ENCODE peak calls at places on chromosomes 13 and 19, in five cellular contexts. K is uterus, I is brain microvascular endothelial cell, F is psoas muscle, C is MM.1S. Y is an unnamed sample.

GRCh38 chr13:50400035-50400726 is 384.9 kb downstream of the KCNRG start:
- DNase-seq in K (peak; percentile 42), I (no peak), F (peak; percentile 31), C (peak; percentile 14), Y (no peak)

GRCh38 chr13:33441015-33441414 is 155.5 kb upstream of the STARD13 start:
- DNase-seq in K (no peak), I (no peak), F (no peak), C (no peak), Y (no peak)

GRCh38 chr19:7540761-7541480 is 5.4 kb downstream of the PNPLA6 start:
- DNase-seq in K (no peak), I (no peak), F (no peak), C (no peak), Y (no peak)

GRCh38 chr13:80612804-80613203 is 271.9 kb upstream of the SPRY2 start:
- DNase-seq in K (no peak), I (no peak), F (no peak), C (no peak), Y (no peak)

GRCh38 chr19:11196406-11197287 is 698 bp downstream of the KANK2 start:
- DNase-seq in K (peak; percentile 67), I (no peak), F (peak; percentile 55), C (no peak), Y (no peak)

GRCh38 chr13:71252191-71252704 is 614.8 kb downstream of the DACH1 start:
- DNase-seq in K (no peak), I (no peak), F (no peak), C (no peak), Y (no peak)

GRCh38 chr13:108980237-108980636 is 350.8 kb downstream of the MYO16 start:
- DNase-seq in K (no peak), I (no peak), F (no peak), C (no peak), Y (no peak)

GRCh38 chr19:55232284-55232597 is 3.7 kb upstream of the TMEM86B start:
- DNase-seq in K (no peak), I (no peak), F (no peak), C (no peak), Y (no peak)

GRCh38 chr13:29532136-29532535 is 63.4 kb downstream of the SLC7A1 start:
- DNase-seq in K (no peak), I (no peak), F (no peak), C (no peak), Y (no peak)

GRCh38 chr13:105591308-105591707 is 944.2 kb downstream of the EFNB2 start:
- DNase-seq in K (no peak), I (no peak), F (no peak), C (no peak), Y (no peak)

GRCh38 chr19:18338471-18339001 is 1.9 kb upstream of the PGPEP1 start:
- DNase-seq in K (no peak), I (no peak), F (no peak), C (no peak), Y (no peak)

GRCh38 chr13:39767791-39768564 is 112.5 kb downstream of the COG6 start:
- DNase-seq in K (no peak), I (no peak), F (no peak), C (no peak), Y (no peak)

GRCh38 chr13:43573787-43574562 is 212.8 kb downstream of the ENOX1 start:
- DNase-seq in K (no peak), I (no peak), F (no peak), C (no peak), Y (no peak)

GRCh38 chr13:80341771-80342271 is 895 bp upstream of the SPRY2 start:
- DNase-seq in K (peak; percentile 45), I (peak; percentile 40), F (peak; percentile 61), C (no peak), Y (peak; percentile 67)

GRCh38 chr13:106528711-106529414 is 6.6 kb downstream of the EFNB2 start:
- DNase-seq in K (no peak), I (no peak), F (no peak), C (no peak), Y (no peak)

GRCh38 chr19:56543776-56544175 is 5.0 kb downstream of the ZFP28 start:
- DNase-seq in K (no peak), I (no peak), F (no peak), C (no peak), Y (no peak)

GRCh38 chr13:101390461-101390860 is 25.8 kb downstream of the NALCN start:
- DNase-seq in K (no peak), I (no peak), F (no peak), C (no peak), Y (no peak)

DNA sequence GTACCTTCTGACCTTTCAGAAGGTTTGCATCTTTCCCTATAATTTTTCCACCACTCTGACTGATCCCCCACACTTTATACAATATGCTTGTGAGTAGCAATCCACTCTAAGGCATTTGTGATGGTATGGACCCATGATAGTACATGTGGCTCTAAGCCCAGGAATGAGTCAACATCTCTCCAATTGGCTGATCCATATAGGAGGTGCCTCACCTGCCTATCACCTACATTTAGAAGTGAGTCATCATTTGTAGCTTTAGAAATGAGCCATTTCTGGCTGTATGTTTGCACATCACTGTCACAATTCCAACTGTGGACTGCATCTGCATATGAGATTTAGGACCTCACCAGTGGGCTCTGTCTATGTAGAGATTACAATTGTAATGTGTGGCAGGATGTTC is 133.1 kb upstream of the ZNF91 start:
- DNase-seq in K (no peak), I (no peak), F (no peak), C (no peak), Y (no peak)
- H3K36me3 ChIP-seq in K (no peaks in the 10 kb centered on the region), I (no peaks in the 10 kb centered on the region), F (no peaks in the 10 kb centered on the region), C (no peaks in the 10 kb centered on the region), Y (no peaks in the 10 kb centered on the region)

GRCh38 chr19:14053032-14053431 is 8.8 kb downstream of the PALM3 start:
- DNase-seq in K (no peak), I (no peak), F (no peak), C (no peak), Y (no peak)
- TF ChIP-seq CTCF in K (no peak), I (no peak), F (no peak), C (no peak), Y (no peak)

DNA sequence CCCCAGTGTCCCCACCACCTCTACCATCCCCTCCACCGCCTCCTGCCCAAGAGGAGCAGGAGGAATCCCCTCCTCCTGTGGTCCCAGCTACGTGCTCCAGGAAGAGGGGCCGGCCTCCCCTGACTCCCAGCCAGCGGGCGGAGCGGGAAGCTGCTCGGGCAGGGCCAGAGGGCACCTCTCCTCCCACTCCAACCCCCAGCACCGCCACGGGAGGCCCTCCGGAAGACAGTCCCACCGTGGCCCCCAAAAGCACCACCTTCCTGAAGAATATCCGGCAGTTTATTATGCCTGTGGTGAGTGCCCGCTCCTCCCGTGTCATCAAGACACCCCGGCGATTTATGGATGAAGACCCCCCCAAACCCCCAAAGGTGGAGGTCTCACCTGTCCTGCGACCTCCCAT is 2.8 kb downstream of the KMT2B start:
- DNase-seq in K (no peak), I (no peak), F (no peak), C (no peak), Y (no peak)
- H3K36me3 ChIP-seq in K (no peaks in the 10 kb centered on the region), I (peaks cover 49% of the 10 kb centered on the region), F (peaks cover 6% of the 10 kb centered on the region), C (peaks cover under 1% of the 10 kb centered on the region), Y (peaks cover 56% of the 10 kb centered on the region)

GRCh38 chr13:32378012-32378411 is 49.9 kb downstream of the N4BP2L1 start:
- DNase-seq in K (no peak), I (no peak), F (no peak), C (no peak), Y (no peak)
- TF ChIP-seq CTCF in K (no peak), I (no peak), F (peak; percentile 4), C (no peak), Y (no peak)

DNA sequence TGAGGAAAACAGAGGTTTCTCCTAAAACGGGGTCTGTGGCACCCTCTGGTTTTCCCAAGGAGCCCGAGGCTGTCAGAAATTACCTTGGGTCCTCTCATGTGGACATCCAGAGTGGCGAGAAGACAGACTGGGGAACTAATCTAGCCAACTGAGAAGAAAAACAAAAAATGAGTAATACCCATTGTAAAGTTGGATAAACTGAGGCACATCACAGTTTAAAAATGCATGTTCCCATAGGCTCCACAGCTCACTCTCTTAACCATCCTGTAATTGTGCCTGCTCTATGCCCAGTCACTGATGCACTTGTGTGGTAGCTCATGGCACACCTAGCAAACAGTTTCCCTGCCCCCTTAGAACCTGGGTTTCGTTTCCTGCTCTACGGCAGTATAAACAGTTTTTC is 15.2 kb upstream of the UPF3A start:
- DNase-seq in K (no peak), I (no peak), F (no peak), C (peak; percentile 55), Y (no peak)
- H3K36me3 ChIP-seq in K (no peaks in the 10 kb centered on the region), I (peaks cover 58% of the 10 kb centered on the region), F (peaks cover 8% of the 10 kb centered on the region), C (peaks cover 26% of the 10 kb centered on the region), Y (peaks cover 77% of the 10 kb centered on the region)

DNA sequence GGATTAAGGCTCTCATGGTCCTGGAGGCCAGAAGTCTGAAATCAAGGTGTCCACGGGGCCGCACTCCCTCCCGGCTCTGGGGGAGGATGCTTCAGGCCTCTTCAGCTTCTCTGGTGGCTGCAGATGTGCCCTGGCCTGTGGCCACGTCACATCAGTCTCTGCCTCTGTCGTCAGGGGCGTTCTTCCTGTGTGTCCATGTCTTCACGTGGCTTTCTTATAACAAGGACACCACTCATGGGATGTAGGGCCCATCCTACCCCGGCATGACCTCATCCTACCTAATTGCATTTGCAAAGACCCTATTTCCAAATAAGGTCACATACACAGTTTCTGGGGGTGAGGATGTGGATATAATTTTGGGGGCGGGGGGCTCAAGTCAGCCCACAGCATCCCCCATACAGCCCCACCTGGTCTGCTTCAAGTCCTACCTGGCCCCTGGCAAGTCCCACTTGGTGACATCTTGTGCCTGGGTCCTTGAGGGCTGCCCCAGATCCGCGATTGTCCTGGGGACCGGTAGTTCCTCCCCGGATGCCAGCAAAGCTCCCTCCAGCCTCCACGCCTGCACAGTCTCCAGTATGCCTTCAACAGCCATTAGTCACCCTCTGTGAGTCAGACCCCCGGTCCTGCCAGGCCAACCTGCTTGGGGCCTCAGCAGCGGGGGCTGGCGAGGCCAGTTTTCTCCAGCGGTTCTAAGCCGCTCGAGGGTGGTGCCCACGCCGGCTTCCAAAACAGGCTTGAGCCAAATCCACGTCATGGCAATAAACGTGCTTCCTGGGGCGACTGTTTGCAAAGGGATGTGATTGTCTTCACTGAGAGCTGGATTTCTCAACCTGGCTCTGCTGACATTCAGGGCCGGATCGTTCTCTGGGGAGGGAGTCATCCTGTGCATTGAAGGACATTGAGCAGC is 32.2 kb downstream of the MYO9B start:
- DNase-seq in K (peak; percentile 95), I (peak; percentile 95), F (peak; percentile 93), C (no peak), Y (peak; percentile 98)
- TF ChIP-seq CTCF in K (no peak), I (no peak), F (no peak), C (no peak), Y (no peak)

DNA sequence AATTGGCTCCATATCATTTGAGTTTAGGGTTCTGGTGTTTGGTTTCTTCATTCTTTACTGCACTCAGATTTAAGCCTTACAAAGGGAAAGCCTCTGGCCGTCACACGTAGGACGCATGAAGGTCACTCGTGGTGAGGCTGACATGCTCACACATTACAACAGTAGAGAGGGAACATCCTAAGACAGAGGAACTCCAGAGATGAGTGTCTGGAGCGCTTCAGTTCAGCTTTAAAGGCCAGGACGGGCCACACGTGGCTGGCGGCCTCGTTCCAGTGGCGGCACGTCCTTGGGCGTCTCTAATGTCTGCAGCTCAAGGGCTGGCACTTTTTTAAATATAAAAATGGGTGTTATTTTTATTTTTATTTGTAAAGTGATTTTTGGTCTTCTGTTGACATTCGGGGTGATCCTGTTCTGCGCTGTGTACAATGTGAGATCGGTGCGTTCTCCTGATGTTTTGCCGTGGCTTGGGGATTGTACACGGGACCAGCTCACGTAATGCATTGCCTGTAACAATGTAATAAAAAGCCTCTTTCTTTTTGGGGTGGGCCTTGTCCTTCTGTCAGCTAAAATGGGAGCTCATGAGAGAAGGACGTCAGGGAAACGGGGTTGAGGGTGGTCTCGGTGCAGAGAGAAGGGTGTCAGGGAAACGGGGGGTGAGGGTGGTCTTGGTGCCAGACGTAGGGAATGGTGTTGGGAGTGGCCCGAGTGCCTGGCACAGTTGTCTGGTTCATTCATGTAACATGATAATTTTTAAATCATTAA is 26.0 kb downstream of the LAMP1 start:
- DNase-seq in K (no peak), I (no peak), F (no peak), C (no peak), Y (no peak)
- H3K36me3 ChIP-seq in K (no peaks in the 10 kb centered on the region), I (peaks cover 35% of the 10 kb centered on the region), F (peaks cover 5% of the 10 kb centered on the region), C (no peaks in the 10 kb centered on the region), Y (peaks cover 44% of the 10 kb centered on the region)

GRCh38 chr19:41321600-41322270 is 11.8 kb downstream of the CCDC97 start:
- DNase-seq in K (peak; percentile 59), I (peak; percentile 63), F (peak; percentile 63), C (no peak), Y (no peak)
- TF ChIP-seq CTCF in K (peak; percentile 73), I (peak; percentile 90), F (peak; percentile 69), C (peak; percentile 39), Y (peak; percentile 55)